ENCODE peak calls at places on chromosomes 4 and X, in five cellular contexts. One of them, this sample, is unnamed.

GRCh38 chr4:120753854-120754253 is 168.7 kb downstream of the PRDM5 start:
- DNase-seq in HEK293T: no peak
- DNase-seq in activated T-helper 9 cell treated with anti-CD3 and anti-CD28 coated beads, Interleukin-2, amount 50 U/mL, for 16 hours: no peak
- DNase-seq in RPMI7951: no peak
- DNase-seq in Ammon's horn: no peak
- DNase-seq in this sample: no peak

GRCh38 chr4:41399191-41399590 is 138.8 kb upstream of the LIMCH1 start:
- DNase-seq in RPMI7951: no peak
- DNase-seq in Ammon's horn: no peak
- DNase-seq in HEK293T: no peak
- DNase-seq in activated T-helper 9 cell treated with anti-CD3 and anti-CD28 coated beads, Interleukin-2, amount 50 U/mL, for 16 hours: no peak
- DNase-seq in this sample: no peak

GRCh38 chr4:138576684-138577083 is 334.5 kb upstream of the SLC7A11 start:
- DNase-seq in activated T-helper 9 cell treated with anti-CD3 and anti-CD28 coated beads, Interleukin-2, amount 50 U/mL, for 16 hours: no peak
- DNase-seq in HEK293T: peak; percentile 45
- DNase-seq in RPMI7951: no peak
- DNase-seq in Ammon's horn: no peak
- DNase-seq in this sample: peak; percentile 41

GRCh38 chr4:73127839-73128448 is 58.4 kb upstream of the COX18 start:
- DNase-seq in RPMI7951: peak; percentile 0
- DNase-seq in HEK293T: peak; percentile 40
- DNase-seq in Ammon's horn: peak; percentile 75
- DNase-seq in activated T-helper 9 cell treated with anti-CD3 and anti-CD28 coated beads, Interleukin-2, amount 50 U/mL, for 16 hours: no peak
- DNase-seq in this sample: no peak

GRCh38 chr4:79046191-79046590 is 107.0 kb upstream of the PAQR3 start:
- DNase-seq in HEK293T: no peak
- DNase-seq in RPMI7951: no peak
- DNase-seq in Ammon's horn: no peak
- DNase-seq in activated T-helper 9 cell treated with anti-CD3 and anti-CD28 coated beads, Interleukin-2, amount 50 U/mL, for 16 hours: no peak
- DNase-seq in this sample: no peak

GRCh38 chr4:78689700-78690318 is 86.3 kb upstream of the BMP2K start:
- DNase-seq in RPMI7951: no peak
- DNase-seq in HEK293T: no peak
- DNase-seq in activated T-helper 9 cell treated with anti-CD3 and anti-CD28 coated beads, Interleukin-2, amount 50 U/mL, for 16 hours: no peak
- DNase-seq in Ammon's horn: no peak
- DNase-seq in this sample: no peak

GRCh38 chrX:154539077-154539476 is 7.6 kb downstream of the G6PD start:
- DNase-seq in RPMI7951: no peak
- DNase-seq in Ammon's horn: no peak
- DNase-seq in HEK293T: no peak
- DNase-seq in activated T-helper 9 cell treated with anti-CD3 and anti-CD28 coated beads, Interleukin-2, amount 50 U/mL, for 16 hours: no peak
- DNase-seq in this sample: no peak

GRCh38 chr4:138138774-138139173 is 103.4 kb downstream of the SLC7A11 start:
- DNase-seq in activated T-helper 9 cell treated with anti-CD3 and anti-CD28 coated beads, Interleukin-2, amount 50 U/mL, for 16 hours: no peak
- DNase-seq in Ammon's horn: no peak
- DNase-seq in RPMI7951: no peak
- DNase-seq in HEK293T: no peak
- DNase-seq in this sample: no peak

GRCh38 chrX:10031743-10032142 is 64.6 kb downstream of the CLDN34 start:
- DNase-seq in activated T-helper 9 cell treated with anti-CD3 and anti-CD28 coated beads, Interleukin-2, amount 50 U/mL, for 16 hours: no peak
- DNase-seq in HEK293T: no peak
- DNase-seq in RPMI7951: no peak
- DNase-seq in Ammon's horn: no peak
- DNase-seq in this sample: no peak

GRCh38 chr4:33302298-33302697 is 2582.1 kb downstream of the PCDH7 start:
- DNase-seq in activated T-helper 9 cell treated with anti-CD3 and anti-CD28 coated beads, Interleukin-2, amount 50 U/mL, for 16 hours: no peak
- DNase-seq in RPMI7951: peak; percentile 42
- DNase-seq in HEK293T: no peak
- DNase-seq in Ammon's horn: peak; percentile 2
- DNase-seq in this sample: peak; percentile 71

GRCh38 chr4:77433102-77433733 is 172.4 kb upstream of the CXCL13 start:
- DNase-seq in HEK293T: peak; percentile 69
- DNase-seq in activated T-helper 9 cell treated with anti-CD3 and anti-CD28 coated beads, Interleukin-2, amount 50 U/mL, for 16 hours: no peak
- DNase-seq in RPMI7951: peak; percentile 61
- DNase-seq in Ammon's horn: peak; percentile 65
- DNase-seq in this sample: peak; percentile 64

This sample was measured in H4.